ENCODE peak calls at places on chromosomes 11 and 22, in nine cellular contexts. N, I, B, X, U, H, G, Y and T are unnamed samples.

GRCh38 chr11:70466154-70466553 is 67.8 kb downstream of the CTTN start:
- DNase-seq in N (no peak), I (no peak), B (no peak), X (no peak), U (peak), H (no peak), G (no peak), Y (no peak), T (no peak)

GRCh38 chr11:92383430-92383829 is 158.8 kb downstream of the FAT3 start:
- DNase-seq in N (no peak), I (no peak), B (no peak), X (no peak), U (peak), H (no peak), G (no peak), Y (no peak), T (no peak)

GRCh38 chr11:115081972-115082371 is 403.6 kb downstream of the NXPE2 start:
- DNase-seq in N (no peak), I (no peak), B (no peak), X (no peak), U (no peak), H (no peak), G (no peak), Y (no peak), T (no peak)

GRCh38 chr11:12129227-12129626 is 18.8 kb downstream of the MICAL2 start:
- DNase-seq in N (no peak), I (no peak), B (no peak), X (no peak), U (no peak), H (no peak), G (no peak), Y (no peak), T (no peak)

GRCh38 chr11:10395196-10395897 is 59.7 kb upstream of the AMPD3 start:
- DNase-seq in N (no peak), I (no peak), B (peak), X (no peak), U (no peak), H (no peak), G (no peak), Y (no peak), T (no peak)

GRCh38 chr11:3939651-3940190 is 84.3 kb downstream of the STIM1 start:
- DNase-seq in N (no peak), I (no peak), B (no peak), X (no peak), U (peak), H (no peak), G (no peak), Y (no peak), T (no peak)

GRCh38 chr11:44572884-44573283 is 7.4 kb downstream of the CD82 start:
- DNase-seq in N (peak), I (no peak), B (peak), X (no peak), U (no peak), H (no peak), G (no peak), Y (no peak), T (no peak)

GRCh38 chr11:109071712-109072524 is 350.1 kb upstream of the C11orf87 start:
- DNase-seq in N (no peak), I (peak), B (no peak), X (peak), U (peak), H (no peak), G (no peak), Y (no peak), T (no peak)

GRCh38 chr11:88301478-88302140 is 35.9 kb downstream of the CTSC start:
- DNase-seq in N (no peak), I (no peak), B (no peak), X (no peak), U (no peak), H (no peak), G (no peak), Y (no peak), T (peak)

GRCh38 chr11:129143335-129143734 is 48.8 kb downstream of the ARHGAP32 start:
- DNase-seq in N (no peak), I (peak), B (no peak), X (peak), U (peak), H (no peak), G (no peak), Y (no peak), T (no peak)

GRCh38 chr22:19060356-19061009 is 61.7 kb downstream of the DGCR2 start:
- DNase-seq in N (no peak), I (no peak), B (no peak), X (no peak), U (peak), H (no peak), G (no peak), Y (no peak), T (no peak)

GRCh38 chr11:26512196-26512595 is 59.9 kb downstream of the MUC15 start:
- DNase-seq in N (no peak), I (no peak), B (no peak), X (no peak), U (no peak), H (no peak), G (no peak), Y (no peak), T (no peak)

GRCh38 chr11:72901374-72901773 is 87.2 kb downstream of the ATG16L2 start:
- DNase-seq in N (no peak), I (no peak), B (no peak), X (no peak), U (no peak), H (no peak), G (no peak), Y (no peak), T (no peak)

GRCh38 chr11:128458316-128458715 is 129.0 kb downstream of the ETS1 start:
- DNase-seq in N (no peak), I (no peak), B (no peak), X (no peak), U (peak), H (no peak), G (no peak), Y (no peak), T (no peak)

GRCh38 chr11:128018692-128019091 is 568.7 kb downstream of the ETS1 start:
- DNase-seq in N (no peak), I (no peak), B (no peak), X (no peak), U (no peak), H (no peak), G (no peak), Y (no peak), T (no peak)

GRCh38 chr22:30202531-30203006 is 44.0 kb downstream of the LIF start:
- DNase-seq in N (no peak), I (no peak), B (no peak), X (no peak), U (peak), H (peak), G (no peak), Y (no peak), T (peak)

GRCh38 chr22:30038219-30038618 is 42.0 kb upstream of the HORMAD2 start:
- DNase-seq in N (no peak), I (no peak), B (no peak), X (no peak), U (peak), H (no peak), G (no peak), Y (no peak), T (no peak)

GRCh38 chr11:103709366-103709765 is 327.1 kb upstream of the DDI1 start:
- DNase-seq in N (no peak), I (no peak), B (no peak), X (no peak), U (no peak), H (no peak), G (peak), Y (no peak), T (no peak)

GRCh38 chr11:62116458-62116857 is 7.4 kb upstream of the INCENP start:
- DNase-seq in N (no peak), I (no peak), B (no peak), X (no peak), U (peak), H (no peak), G (no peak), Y (no peak), T (no peak)
- TF ChIP-seq CTCF in N (no peak), I (no peak), B (no peak), X (no peak), U (no peak), H (no peak), G (no peak), Y (no peak), T (no peak)

GRCh38 chr11:37504066-37504611 is 906.1 kb upstream of the RAG2 start:
- DNase-seq in N (no peak), I (no peak), B (no peak), X (no peak), U (peak), H (peak), G (no peak), Y (no peak), T (peak)
- TF ChIP-seq CTCF in N (no peak), I (no peak), B (no peak), X (no peak), U (no peak), H (no peak), G (no peak), Y (no peak), T (no peak)

DNA sequence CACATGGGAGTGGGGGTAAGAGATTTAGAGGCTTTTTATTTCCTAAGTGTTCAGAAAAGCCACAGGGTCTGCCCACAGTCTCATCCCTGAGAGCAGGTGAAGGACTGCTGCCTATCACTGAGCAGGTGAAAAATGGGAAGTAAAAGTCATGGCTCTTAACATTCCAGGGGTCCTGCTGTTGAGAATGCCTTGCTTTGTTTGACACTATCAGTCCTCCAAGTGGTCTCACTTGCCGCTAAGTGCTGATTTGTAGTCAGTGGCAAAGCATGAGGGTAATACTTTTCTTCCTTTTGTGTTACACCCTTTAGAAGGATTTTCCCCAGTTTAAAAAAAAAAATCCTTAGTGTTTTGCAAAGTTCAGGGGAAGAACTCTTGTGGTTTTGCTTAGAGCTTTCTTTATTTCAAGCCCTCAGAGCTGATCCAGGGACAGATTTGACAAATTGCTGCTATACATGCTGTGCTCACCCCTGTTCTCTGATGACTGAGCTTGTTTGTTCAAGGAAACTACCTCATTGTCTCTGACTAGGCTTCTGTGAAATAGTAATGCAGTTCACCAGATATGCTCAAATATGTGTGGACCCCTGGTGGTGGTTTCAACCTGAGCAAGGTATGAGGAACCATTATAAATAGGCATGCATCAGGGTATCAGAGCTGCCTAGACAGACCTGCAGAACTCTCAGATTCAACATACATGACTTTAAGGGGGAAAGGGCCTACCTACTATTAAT is 141.0 kb downstream of the ARHGAP42 start:
- DNase-seq in N (no peak), I (no peak), B (no peak), X (no peak), U (peak), H (peak), G (peak), Y (no peak), T (no peak)
- TF ChIP-seq CTCF in N (no peak), I (no peak), B (no peak), X (no peak), U (peak), H (peak), G (no peak), Y (no peak), T (no peak)

DNA sequence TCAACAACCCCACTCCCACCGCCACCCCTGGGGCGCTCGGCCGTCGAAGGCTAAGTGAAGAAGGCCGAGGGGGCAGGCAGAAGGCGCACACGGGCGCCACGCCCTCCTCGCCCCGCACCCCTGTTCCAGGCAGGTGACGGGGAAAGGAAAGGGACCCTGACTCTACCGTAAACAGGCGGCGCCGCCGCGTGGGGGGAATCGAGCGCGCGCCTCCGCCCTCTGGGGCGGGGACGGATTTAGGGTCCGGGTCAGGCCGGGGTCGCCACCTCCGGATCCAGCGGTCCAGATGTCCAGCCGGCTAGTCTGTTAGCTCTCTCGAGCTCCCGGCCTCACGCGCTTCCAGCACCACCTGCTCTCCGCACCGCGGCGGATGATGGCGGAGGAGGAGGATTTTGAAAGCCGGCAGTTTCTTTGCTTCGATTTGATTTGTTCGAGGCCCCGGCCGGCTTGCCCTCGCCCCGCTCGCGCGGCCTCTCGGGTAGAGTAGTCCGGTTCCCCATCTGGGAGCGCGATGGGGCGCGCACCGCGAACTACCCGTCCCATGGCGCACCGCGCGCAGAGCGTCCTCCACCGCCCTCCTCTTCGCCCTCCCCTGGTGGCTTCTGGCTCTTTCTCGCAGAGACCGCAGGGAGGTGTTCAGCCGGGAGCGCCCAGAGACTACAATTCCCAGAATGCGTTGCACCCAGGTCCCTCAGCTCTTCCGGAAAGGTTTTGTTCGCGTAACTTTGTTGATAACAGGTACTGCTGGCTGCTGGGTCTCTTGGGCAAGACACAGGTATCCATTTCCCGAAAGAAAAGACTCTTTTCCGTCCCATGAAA is at the start of gene RANGAP1:
- DNase-seq in N (peak), I (peak), B (peak), X (peak), U (peak), H (peak), G (peak), Y (peak), T (peak)
- TF ChIP-seq CTCF in N (no peak), I (no peak), B (no peak), X (peak), U (peak), H (no peak), G (no peak), Y (no peak), T (no peak)

DNA sequence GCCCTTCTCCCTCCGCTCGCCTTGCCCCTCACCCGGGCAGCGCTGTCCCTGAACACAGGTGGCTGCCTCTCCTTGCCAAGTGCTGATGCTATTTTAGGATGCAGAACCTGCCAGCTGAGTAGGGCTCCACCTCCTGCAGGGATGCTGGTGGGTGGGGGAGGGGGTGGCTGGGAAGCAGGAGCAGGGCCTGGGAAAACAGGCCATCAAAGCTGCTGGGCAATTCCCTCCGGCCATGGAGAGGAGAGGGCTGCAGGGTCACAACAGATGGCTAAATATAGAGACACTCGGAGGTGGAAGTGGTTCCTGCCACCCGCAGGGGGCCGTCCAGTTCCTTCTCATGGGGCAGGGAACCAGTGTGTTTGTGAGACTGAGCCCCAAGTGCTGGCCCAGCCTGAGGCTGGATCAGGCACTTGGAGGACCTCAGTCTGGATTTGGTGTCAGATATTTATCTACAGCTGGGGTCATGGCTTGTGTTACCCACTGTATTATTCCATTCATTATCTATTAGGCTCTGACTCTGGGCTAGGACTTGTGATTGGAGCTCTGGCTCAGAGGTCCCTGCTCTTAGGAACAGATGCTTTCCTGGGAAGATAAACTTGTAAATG is 59.6 kb downstream of the LRRC32 start:
- DNase-seq in N (no peak), I (no peak), B (peak), X (no peak), U (no peak), H (no peak), G (no peak), Y (peak), T (no peak)
- TF ChIP-seq CTCF in N (no peak), I (no peak), B (no peak), X (peak), U (no peak), H (no peak), G (no peak), Y (no peak), T (no peak)

GRCh38 chr22:44669725-44670027 is 32.3 kb upstream of the PRR5 start:
- DNase-seq in N (peak), I (no peak), B (peak), X (no peak), U (no peak), H (peak), G (no peak), Y (no peak), T (no peak)
- TF ChIP-seq CTCF in N (peak), I (no peak), B (peak), X (no peak), U (peak), H (peak), G (peak), Y (peak), T (no peak)